ENCODE peak calls at places on chromosomes 5 and 9, in seven cellular contexts. One of them, this sample, is unnamed.
A peak's percentile ranks its signal among the peaks of the same experiment; 100 is the strongest.

GRCh38 chr9:32350682-32351081 is 33.8 kb upstream of the ACO1 start:
- DNase-seq in breast epithelium: no peak
- DNase-seq in transverse colon: no peak
- DNase-seq in esophagus squamous epithelium: no peak
- DNase-seq in heart left ventricle: no peak
- DNase-seq in prostate gland: no peak
- DNase-seq in A549: peak; percentile 5
- DNase-seq in this sample: no peak

GRCh38 chr5:31851290-31851689 is 212.4 kb downstream of the PDZD2 start:
- DNase-seq in esophagus squamous epithelium: no peak
- DNase-seq in A549: no peak
- DNase-seq in heart left ventricle: no peak
- DNase-seq in transverse colon: no peak
- DNase-seq in prostate gland: no peak
- DNase-seq in breast epithelium: no peak
- DNase-seq in this sample: no peak

GRCh38 chr9:136644343-136644592 is 18.4 kb upstream of the EGFL7 start:
- DNase-seq in A549: no peak
- DNase-seq in transverse colon: peak; percentile 92
- DNase-seq in prostate gland: no peak
- DNase-seq in esophagus squamous epithelium: peak; percentile 40
- DNase-seq in heart left ventricle: peak; percentile 94
- DNase-seq in breast epithelium: peak; percentile 62
- DNase-seq in this sample: no peak

GRCh38 chr5:7321724-7322123 is 74.2 kb upstream of the ADCY2 start:
- DNase-seq in A549: no peak
- DNase-seq in prostate gland: no peak
- DNase-seq in heart left ventricle: no peak
- DNase-seq in esophagus squamous epithelium: no peak
- DNase-seq in breast epithelium: no peak
- DNase-seq in transverse colon: no peak
- DNase-seq in this sample: peak; percentile 73

GRCh38 chr5:83925321-83925877 is 204.7 kb upstream of the HAPLN1 start:
- DNase-seq in esophagus squamous epithelium: no peak
- DNase-seq in prostate gland: no peak
- DNase-seq in A549: no peak
- DNase-seq in heart left ventricle: no peak
- DNase-seq in breast epithelium: no peak
- DNase-seq in transverse colon: no peak
- DNase-seq in this sample: no peak

GRCh38 chr9:130884542-130885421 is 11.8 kb downstream of the QRFP start:
- DNase-seq in prostate gland: no peak
- DNase-seq in breast epithelium: no peak
- DNase-seq in A549: no peak
- DNase-seq in heart left ventricle: no peak
- DNase-seq in esophagus squamous epithelium: no peak
- DNase-seq in transverse colon: no peak
- DNase-seq in this sample: no peak

GRCh38 chr5:73374520-73375235 is 73.9 kb downstream of the FOXD1 start:
- DNase-seq in esophagus squamous epithelium: no peak
- DNase-seq in breast epithelium: no peak
- DNase-seq in transverse colon: no peak
- DNase-seq in prostate gland: no peak
- DNase-seq in heart left ventricle: no peak
- DNase-seq in A549: no peak
- DNase-seq in this sample: no peak

GRCh38 chr5:15334551-15335302 is 165.3 kb upstream of the FBXL7 start:
- DNase-seq in transverse colon: no peak
- DNase-seq in prostate gland: no peak
- DNase-seq in heart left ventricle: no peak
- DNase-seq in breast epithelium: no peak
- DNase-seq in esophagus squamous epithelium: no peak
- DNase-seq in A549: no peak
- DNase-seq in this sample: no peak

GRCh38 chr9:135047026-135047350 is 40.5 kb upstream of the OLFM1 start:
- DNase-seq in transverse colon: no peak
- DNase-seq in breast epithelium: no peak
- DNase-seq in heart left ventricle: no peak
- DNase-seq in esophagus squamous epithelium: no peak
- DNase-seq in A549: no peak
- DNase-seq in prostate gland: no peak
- DNase-seq in this sample: peak; percentile 61

DNA sequence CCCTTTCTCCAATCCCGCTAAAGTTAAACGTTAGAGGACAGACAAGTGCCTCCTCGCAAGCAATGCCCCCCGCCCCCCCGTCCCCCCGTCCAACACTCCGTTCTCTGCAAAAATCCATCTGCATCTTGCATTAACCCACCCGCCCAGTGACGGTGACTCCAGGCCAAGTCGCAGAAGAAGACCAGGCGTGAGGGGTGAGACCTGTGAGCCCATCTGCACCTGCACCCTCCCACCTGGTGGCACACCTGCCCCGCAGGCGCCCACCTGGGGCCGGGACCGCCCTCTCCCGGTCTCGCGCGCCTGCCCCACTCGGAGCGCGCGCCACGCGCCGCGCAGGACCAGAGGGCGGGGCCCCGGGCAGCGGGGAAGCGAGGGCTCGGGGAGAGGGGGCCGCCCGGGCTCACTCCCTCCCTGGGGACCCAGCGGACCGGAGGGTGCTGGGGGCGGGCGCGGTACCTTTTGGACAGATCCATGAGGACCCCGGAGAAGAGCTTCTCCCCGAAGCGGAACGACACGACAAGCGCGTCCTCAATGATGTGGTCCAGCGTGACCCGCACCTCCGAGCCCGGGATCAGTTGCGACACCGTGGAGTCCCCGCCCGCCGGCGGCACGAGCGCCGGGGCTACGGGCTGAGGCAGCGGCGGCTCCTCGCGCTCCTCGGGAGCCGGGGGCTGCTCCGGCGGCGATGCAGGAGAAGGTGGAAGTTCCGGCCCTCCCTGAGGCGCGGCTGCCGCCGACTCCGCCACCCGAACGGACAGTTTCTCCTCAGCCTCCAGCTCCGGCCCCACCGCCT is 705 bp downstream of the PWWP2A start:
- DNase-seq in breast epithelium: peak; percentile 24
- DNase-seq in esophagus squamous epithelium: no peak
- DNase-seq in prostate gland: peak; percentile 51
- DNase-seq in transverse colon: peak; percentile 60
- DNase-seq in heart left ventricle: peak; percentile 54
- DNase-seq in A549: peak; percentile 44
- DNase-seq in this sample: peak; percentile 91
- TF ChIP-seq POLR2A in breast epithelium: no peak
- TF ChIP-seq POLR2A in esophagus squamous epithelium: no peak
- TF ChIP-seq POLR2A in prostate gland: peak; percentile 40
- TF ChIP-seq POLR2A in transverse colon: no peak
- TF ChIP-seq POLR2A in heart left ventricle: no peak
- TF ChIP-seq POLR2A in A549: no peak
- TF ChIP-seq POLR2A in this sample: no peak

GRCh38 chr9:98931543-98931942 is 12.2 kb upstream of the COL15A1 start:
- DNase-seq in esophagus squamous epithelium: no peak
- DNase-seq in prostate gland: no peak
- DNase-seq in breast epithelium: no peak
- DNase-seq in heart left ventricle: no peak
- DNase-seq in transverse colon: no peak
- DNase-seq in A549: no peak
- DNase-seq in this sample: no peak

GRCh38 chr9:98930792-98931191 is 12.9 kb upstream of the COL15A1 start:
- DNase-seq in heart left ventricle: no peak
- DNase-seq in esophagus squamous epithelium: no peak
- DNase-seq in prostate gland: no peak
- DNase-seq in A549: no peak
- DNase-seq in transverse colon: no peak
- DNase-seq in breast epithelium: no peak
- DNase-seq in this sample: peak; percentile 49

GRCh38 chr9:98929096-98929495 is 14.6 kb upstream of the COL15A1 start:
- DNase-seq in heart left ventricle: no peak
- DNase-seq in prostate gland: no peak
- DNase-seq in esophagus squamous epithelium: no peak
- DNase-seq in transverse colon: no peak
- DNase-seq in breast epithelium: no peak
- DNase-seq in A549: no peak
- DNase-seq in this sample: no peak

GRCh38 chr9:98931990-98932389 is 11.7 kb upstream of the COL15A1 start:
- DNase-seq in prostate gland: no peak
- DNase-seq in transverse colon: no peak
- DNase-seq in esophagus squamous epithelium: no peak
- DNase-seq in breast epithelium: no peak
- DNase-seq in heart left ventricle: no peak
- DNase-seq in A549: no peak
- DNase-seq in this sample: no peak

GRCh38 chr9:98929866-98930265 is 13.8 kb upstream of the COL15A1 start:
- DNase-seq in A549: no peak
- DNase-seq in heart left ventricle: peak; percentile 44
- DNase-seq in esophagus squamous epithelium: no peak
- DNase-seq in breast epithelium: no peak
- DNase-seq in transverse colon: no peak
- DNase-seq in prostate gland: no peak
- DNase-seq in this sample: peak; percentile 70
- TF ChIP-seq POLR2A in A549: no peak
- TF ChIP-seq POLR2A in heart left ventricle: no peak
- TF ChIP-seq POLR2A in esophagus squamous epithelium: no peak
- TF ChIP-seq POLR2A in breast epithelium: no peak
- TF ChIP-seq POLR2A in transverse colon: no peak
- TF ChIP-seq POLR2A in prostate gland: no peak
- TF ChIP-seq POLR2A in this sample: no peak

DNA sequence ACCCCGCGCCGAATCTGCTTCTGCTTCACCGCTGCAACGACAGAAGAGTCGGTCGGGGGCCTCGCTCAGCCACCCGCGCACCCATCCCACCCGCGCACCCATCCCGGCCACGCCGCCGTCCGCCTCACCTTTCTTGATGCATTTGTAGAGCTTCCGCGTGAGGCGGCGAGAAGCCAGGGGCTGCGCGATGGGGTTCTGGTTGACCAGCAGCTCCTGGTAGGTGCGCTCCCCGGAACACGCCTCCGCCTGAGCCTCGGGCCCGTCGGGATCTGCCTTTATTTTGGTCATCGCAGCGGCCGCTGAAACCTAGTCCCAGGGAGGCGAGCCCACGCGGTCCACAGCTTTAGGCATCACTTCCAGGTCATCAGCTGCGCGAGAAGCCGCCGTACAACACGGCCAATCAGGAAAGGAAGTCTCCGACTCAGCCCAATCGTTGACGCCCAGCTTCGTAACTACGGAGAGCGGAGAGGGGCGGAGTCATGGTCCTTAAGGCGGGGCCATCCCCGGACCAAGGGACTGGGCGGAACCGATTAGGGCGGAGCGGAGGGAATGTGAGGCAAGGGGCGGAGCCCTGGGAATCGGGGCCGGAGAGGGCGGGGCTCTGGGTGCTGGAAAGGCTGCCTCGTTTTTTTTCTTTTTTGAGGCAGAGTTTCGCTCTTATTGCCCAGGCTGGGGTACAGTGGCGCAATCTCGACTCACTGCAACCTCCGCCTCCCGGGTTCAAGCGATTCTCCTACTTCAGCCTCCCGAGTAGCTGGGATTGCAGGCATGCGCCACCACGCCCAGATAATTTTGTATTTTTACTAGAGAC is at the start of gene NHP2:
- DNase-seq in breast epithelium: peak; percentile 98
- DNase-seq in prostate gland: peak; percentile 97
- DNase-seq in transverse colon: peak; percentile 99
- DNase-seq in esophagus squamous epithelium: peak; percentile 89
- DNase-seq in heart left ventricle: peak; percentile 99
- DNase-seq in A549: peak; percentile 95
- DNase-seq in this sample: peak; percentile 98
- TF ChIP-seq POLR2A in breast epithelium: peak; percentile 20
- TF ChIP-seq POLR2A in prostate gland: peak; percentile 35
- TF ChIP-seq POLR2A in transverse colon: peak; percentile 60
- TF ChIP-seq POLR2A in esophagus squamous epithelium: peak; percentile 53
- TF ChIP-seq POLR2A in heart left ventricle: peak; percentile 59
- TF ChIP-seq POLR2A in A549: peak; percentile 46
- TF ChIP-seq POLR2A in this sample: no peak

GRCh38 chr9:6715755-6716643 is 41.8 kb upstream of the KDM4C start:
- DNase-seq in heart left ventricle: peak; percentile 57
- DNase-seq in A549: peak; percentile 70
- DNase-seq in transverse colon: peak; percentile 85
- DNase-seq in esophagus squamous epithelium: no peak
- DNase-seq in prostate gland: peak; percentile 47
- DNase-seq in breast epithelium: peak; percentile 54
- DNase-seq in this sample: peak; percentile 89
- TF ChIP-seq POLR2A in heart left ventricle: no peak
- TF ChIP-seq POLR2A in A549: peak; percentile 48
- TF ChIP-seq POLR2A in transverse colon: peak; percentile 80
- TF ChIP-seq POLR2A in esophagus squamous epithelium: no peak
- TF ChIP-seq POLR2A in prostate gland: no peak
- TF ChIP-seq POLR2A in breast epithelium: no peak
- TF ChIP-seq POLR2A in this sample: no peak

GRCh38 chr5:132830436-132831094 is at the start of gene SHROOM1:
- DNase-seq in esophagus squamous epithelium: no peak
- DNase-seq in prostate gland: peak; percentile 54
- DNase-seq in A549: peak; percentile 49
- DNase-seq in transverse colon: peak; percentile 82
- DNase-seq in heart left ventricle: peak; percentile 76
- DNase-seq in breast epithelium: no peak
- DNase-seq in this sample: peak; percentile 89
- TF ChIP-seq POLR2A in esophagus squamous epithelium: no peak
- TF ChIP-seq POLR2A in prostate gland: peak; percentile 77
- TF ChIP-seq POLR2A in A549: peak; percentile 47
- TF ChIP-seq POLR2A in transverse colon: peak; percentile 70
- TF ChIP-seq POLR2A in heart left ventricle: peak; percentile 46
- TF ChIP-seq POLR2A in breast epithelium: no peak
- TF ChIP-seq POLR2A in this sample: no peak

DNA sequence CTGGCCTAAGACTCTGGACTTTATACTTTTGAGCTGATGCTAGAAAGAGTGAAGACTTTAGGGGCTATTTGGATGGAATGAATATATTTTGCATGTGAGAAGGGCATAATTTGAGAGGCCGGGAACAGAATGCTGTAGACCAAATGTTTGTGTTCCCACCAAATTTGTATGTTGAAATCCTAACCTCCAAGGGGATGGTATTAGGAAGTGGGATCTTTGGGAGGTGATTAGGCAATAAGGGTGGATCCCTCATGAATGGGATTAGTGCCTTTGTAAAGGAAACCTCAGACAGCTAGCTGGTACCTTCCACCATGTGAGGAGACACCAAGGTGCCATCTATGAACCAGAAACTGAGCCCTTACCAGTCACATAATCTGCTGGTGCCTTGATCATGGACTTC is 165.1 kb upstream of the S1PR3 start:
- DNase-seq in heart left ventricle: no peak
- DNase-seq in breast epithelium: no peak
- DNase-seq in prostate gland: no peak
- DNase-seq in transverse colon: no peak
- DNase-seq in A549: no peak
- DNase-seq in esophagus squamous epithelium: no peak
- DNase-seq in this sample: no peak
- TF ChIP-seq POLR2A in heart left ventricle: no peak
- TF ChIP-seq POLR2A in breast epithelium: no peak
- TF ChIP-seq POLR2A in prostate gland: no peak
- TF ChIP-seq POLR2A in transverse colon: no peak
- TF ChIP-seq POLR2A in A549: no peak
- TF ChIP-seq POLR2A in esophagus squamous epithelium: no peak
- TF ChIP-seq POLR2A in this sample: no peak

This sample was measured in lower leg skin.